ENCODE peak calls at places on chromosome X, in four cellular contexts. Q, T, E and A are unnamed samples.
A peak's percentile ranks its signal among the peaks of the same experiment; 100 is the strongest.

GRCh38 chrX:54230440-54231148 is 47.5 kb upstream of the FAM120C start:
- DNase-seq in Q (no peak), T (no peak), E (no peak), A (no peak)

GRCh38 chrX:153734871-153735270 is 10.2 kb downstream of the ABCD1 start:
- DNase-seq in Q (no peak), T (no peak), E (no peak), A (no peak)

GRCh38 chrX:137548261-137548660 is 17.7 kb upstream of the ZIC3 start:
- DNase-seq in Q (no peak), T (no peak), E (no peak), A (no peak)

GRCh38 chrX:30307466-30307865 is 1.7 kb downstream of the NR0B1 start:
- DNase-seq in Q (no peak), T (no peak), E (no peak), A (no peak)

GRCh38 chrX:79366888-79367749 is at the start of gene ITM2A:
- DNase-seq in Q (peak; percentile 84), T (peak; percentile 64), E (peak; percentile 46), A (peak; percentile 81)

GRCh38 chrX:31091819-31092218 is 20.0 kb upstream of the FTHL17 start:
- DNase-seq in Q (no peak), T (no peak), E (no peak), A (no peak)

GRCh38 chrX:148902581-148902980 is 402.2 kb downstream of the AFF2 start:
- DNase-seq in Q (no peak), T (no peak), E (no peak), A (no peak)

GRCh38 chrX:148865237-148865636 is 364.8 kb downstream of the AFF2 start:
- DNase-seq in Q (peak; percentile 82), T (no peak), E (no peak), A (no peak)

GRCh38 chrX:134932528-134933217 is 58.1 kb upstream of the SMIM10 start:
- DNase-seq in Q (no peak), T (no peak), E (no peak), A (no peak)

GRCh38 chrX:116749943-116750342 is 287.2 kb upstream of the CT83 start:
- DNase-seq in Q (peak; percentile 70), T (no peak), E (no peak), A (no peak)

GRCh38 chrX:77167993-77168392 is 279.2 kb upstream of the FGF16 start:
- DNase-seq in Q (no peak), T (no peak), E (no peak), A (peak; percentile 60)

GRCh38 chrX:9647475-9647874 is 118.2 kb downstream of the GPR143 start:
- DNase-seq in Q (no peak), T (no peak), E (no peak), A (no peak)

GRCh38 chrX:19513383-19513782 is 1.9 kb downstream of the MAP3K15 start:
- DNase-seq in Q (peak; percentile 67), T (no peak), E (no peak), A (no peak)

GRCh38 chrX:15203694-15204093 is 66.2 kb downstream of the ASB9 start:
- DNase-seq in Q (no peak), T (no peak), E (no peak), A (no peak)

GRCh38 chrX:153499876-153500275 is 5.1 kb downstream of the BGN start:
- DNase-seq in Q (no peak), T (no peak), E (peak; percentile 51), A (no peak)

GRCh38 chrX:53456254-53456653 is 22.1 kb upstream of the HSD17B10 start:
- DNase-seq in Q (no peak), T (no peak), E (no peak), A (no peak)

GRCh38 chrX:27575565-27575964 is 14.6 kb upstream of the DCAF8L2 start:
- DNase-seq in Q (no peak), T (no peak), E (no peak), A (no peak)

GRCh38 chrX:45748443-45748842 is 547.8 kb upstream of the DIPK2B start:
- DNase-seq in Q (no peak), T (no peak), E (no peak), A (no peak)
- H3K4me1 ChIP-seq in Q (peaks cover 30% of the 10 kb centered on the region), T (peaks cover 8% of the 10 kb centered on the region), E (peaks cover 18% of the 10 kb centered on the region), A (no peaks in the 10 kb centered on the region)

DNA sequence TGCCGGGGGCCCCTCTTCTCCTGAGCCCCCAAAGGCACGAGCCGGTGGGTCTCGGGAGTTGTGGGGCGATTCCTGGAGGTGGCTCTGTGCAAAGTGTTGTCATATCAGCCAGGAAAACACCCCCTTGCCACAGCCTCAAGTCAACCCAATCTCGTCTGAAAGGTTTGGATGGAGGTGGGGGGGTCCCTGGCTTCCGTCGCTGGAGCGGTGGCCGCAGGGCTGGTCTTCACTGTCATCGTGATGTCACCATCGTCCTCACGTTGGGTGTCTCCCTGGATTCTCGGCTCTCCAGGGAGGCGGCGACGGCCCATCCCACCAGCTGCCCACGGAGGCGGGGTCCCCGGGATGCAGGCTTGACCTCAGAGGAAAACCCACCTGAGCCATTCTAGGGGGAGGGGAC is 38.3 kb upstream of the PPP2R3B start:
- DNase-seq in Q (no peak), T (no peak), E (no peak), A (no peak)
- H3K9me3 ChIP-seq in Q (no peaks in the 10 kb centered on the region), T (no peaks in the 10 kb centered on the region), E (no peaks in the 10 kb centered on the region), A (no peaks in the 10 kb centered on the region)

GRCh38 chrX:11766487-11766886 is 8.4 kb downstream of the MSL3 start:
- DNase-seq in Q (no peak), T (peak; percentile 44), E (no peak), A (no peak)

GRCh38 chrX:11760958-11761357 is 2.9 kb downstream of the MSL3 start:
- DNase-seq in Q (no peak), T (no peak), E (no peak), A (no peak)

GRCh38 chrX:11764602-11765067 is 6.6 kb downstream of the MSL3 start:
- DNase-seq in Q (no peak), T (peak; percentile 39), E (no peak), A (no peak)

GRCh38 chrX:11768039-11768438 is 10.0 kb downstream of the MSL3 start:
- DNase-seq in Q (no peak), T (no peak), E (no peak), A (no peak)

GRCh38 chrX:11765449-11765848 is 7.4 kb downstream of the MSL3 start:
- DNase-seq in Q (no peak), T (peak; percentile 36), E (no peak), A (no peak)
- H3K4me1 ChIP-seq in Q (no peaks in the 10 kb centered on the region), T (peaks cover 69% of the 10 kb centered on the region), E (peaks cover under 1% of the 10 kb centered on the region), A (no peaks in the 10 kb centered on the region)

DNA sequence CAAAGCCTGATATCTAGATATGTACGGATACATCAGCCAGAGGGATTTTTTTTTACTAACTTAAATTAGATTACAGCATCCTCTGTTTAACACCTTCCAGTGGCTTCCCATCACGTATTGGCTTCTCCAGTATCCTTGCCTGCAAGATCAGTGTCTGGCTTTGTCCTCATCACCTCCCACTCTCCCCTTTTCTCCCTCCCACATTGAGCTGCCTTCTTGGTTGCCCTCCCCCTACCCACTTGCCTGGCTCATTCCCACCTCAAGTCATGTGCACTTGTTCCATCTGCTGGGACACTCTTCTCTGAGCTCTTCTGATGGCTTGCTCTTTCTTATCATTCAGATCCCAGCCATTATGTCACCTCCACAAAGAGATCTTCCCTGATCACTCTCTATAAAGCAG is 75.9 kb upstream of the NALF2 start:
- DNase-seq in Q (no peak), T (no peak), E (no peak), A (no peak)
- H3K9me3 ChIP-seq in Q (no peaks in the 10 kb centered on the region), T (no peaks in the 10 kb centered on the region), E (no peaks in the 10 kb centered on the region), A (no peaks in the 10 kb centered on the region)

GRCh38 chrX:118153270-118153669 is 36.7 kb upstream of the KLHL13 start:
- DNase-seq in Q (no peak), T (no peak), E (no peak), A (no peak)

GRCh38 chrX:118152721-118153120 is 36.1 kb upstream of the KLHL13 start:
- DNase-seq in Q (no peak), T (no peak), E (no peak), A (no peak)

GRCh38 chrX:118148737-118149136 is 32.1 kb upstream of the KLHL13 start:
- DNase-seq in Q (no peak), T (no peak), E (no peak), A (no peak)
- H3K4me1 ChIP-seq in Q (no peaks in the 10 kb centered on the region), T (no peaks in the 10 kb centered on the region), E (no peaks in the 10 kb centered on the region), A (no peaks in the 10 kb centered on the region)

DNA sequence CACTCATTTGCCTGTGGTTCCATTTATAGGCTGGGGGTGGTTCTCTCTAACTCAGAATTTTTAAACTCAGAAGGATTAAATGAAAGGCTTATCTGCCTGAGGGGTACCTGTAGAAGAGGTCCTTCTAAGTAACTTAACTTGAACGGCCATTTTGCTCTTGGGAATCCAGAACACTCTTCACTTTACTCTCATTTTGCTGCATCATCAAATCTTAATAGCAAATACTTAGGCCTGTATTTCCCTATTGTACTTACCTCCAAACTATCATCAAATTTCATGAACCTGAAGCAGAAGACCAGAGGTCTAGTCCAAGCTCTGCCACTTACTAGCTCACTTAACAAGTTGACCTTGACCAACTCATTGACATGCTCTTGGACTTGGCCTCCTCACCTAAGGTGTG is 70.4 kb downstream of the GRIA3 start:
- DNase-seq in Q (no peak), T (no peak), E (no peak), A (no peak)
- H3K9me3 ChIP-seq in Q (no peaks in the 10 kb centered on the region), T (no peaks in the 10 kb centered on the region), E (no peaks in the 10 kb centered on the region), A (no peaks in the 10 kb centered on the region)

GRCh38 chrX:39897741-39898097 is 200.0 kb downstream of the BCOR start:
- DNase-seq in Q (no peak), T (no peak), E (no peak), A (no peak)

GRCh38 chrX:39899876-39900787 is 197.6 kb downstream of the BCOR start:
- DNase-seq in Q (no peak), T (no peak), E (no peak), A (no peak)

GRCh38 chrX:39898147-39898546 is 199.6 kb downstream of the BCOR start:
- DNase-seq in Q (no peak), T (no peak), E (no peak), A (no peak)

GRCh38 chrX:39900788-39901170 is 197.0 kb downstream of the BCOR start:
- DNase-seq in Q (no peak), T (no peak), E (no peak), A (no peak)

GRCh38 chrX:39899059-39899458 is 198.7 kb downstream of the BCOR start:
- DNase-seq in Q (no peak), T (no peak), E (no peak), A (no peak)
- H3K4me1 ChIP-seq in Q (no peaks in the 10 kb centered on the region), T (no peaks in the 10 kb centered on the region), E (peaks cover 28% of the 10 kb centered on the region), A (no peaks in the 10 kb centered on the region)

GRCh38 chrX:55290963-55291362 is 26.2 kb upstream of the PAGE3 start:
- DNase-seq in Q (no peak), T (no peak), E (no peak), A (no peak)
- H3K9me3 ChIP-seq in Q (no peaks in the 10 kb centered on the region), T (no peaks in the 10 kb centered on the region), E (no peaks in the 10 kb centered on the region), A (no peaks in the 10 kb centered on the region)

GRCh38 chrX:44904542-44905115 is 31.6 kb downstream of the KDM6A start:
- DNase-seq in Q (no peak), T (no peak), E (no peak), A (no peak)

GRCh38 chrX:44906041-44906440 is 33.1 kb downstream of the KDM6A start:
- DNase-seq in Q (no peak), T (no peak), E (no peak), A (no peak)

GRCh38 chrX:44906542-44906941 is 33.6 kb downstream of the KDM6A start:
- DNase-seq in Q (no peak), T (no peak), E (no peak), A (no peak)

GRCh38 chrX:44903107-44903506 is 30.1 kb downstream of the KDM6A start:
- DNase-seq in Q (no peak), T (peak; percentile 58), E (no peak), A (no peak)

GRCh38 chrX:44903842-44904530 is 31.0 kb downstream of the KDM6A start:
- DNase-seq in Q (peak; percentile 34), T (peak; percentile 22), E (no peak), A (no peak)
- H3K4me1 ChIP-seq in Q (peaks cover 44% of the 10 kb centered on the region), T (peaks cover 34% of the 10 kb centered on the region), E (peaks cover 53% of the 10 kb centered on the region), A (no peaks in the 10 kb centered on the region)